ENCODE peak calls at places on chromosomes 5 and 9, in eight cellular contexts. A is stromal cell of bone marrow; H is GM04503; X is hypothalamus; G is non-pigmented ciliary epithelial cell; Q is stimulated activated CD4-positive, alpha-beta T cell treated with anti-CD3 and anti-CD28 coated beads, Interleukin-15, amount 100 ng/mL, for 1 hour; T is NB4; P is CD8-positive, alpha-beta T cell. M is an unnamed sample.
A peak's percentile ranks its signal among the peaks of the same experiment; 100 is the strongest.

GRCh38 chr9:130062750-130063149 is 9.0 kb downstream of the GPR107 start:
- DNase-seq in A (no peak), H (no peak), X (no peak), G (no peak), Q (no peak), T (no peak), P (no peak), M (no peak)

GRCh38 chr5:79982136-79982535 is 8.9 kb downstream of the MTX3 start:
- DNase-seq in A (no peak), H (no peak), X (no peak), G (no peak), Q (no peak), T (no peak), P (no peak), M (no peak)

GRCh38 chr9:20811872-20812271 is 127.8 kb downstream of the FOCAD start:
- DNase-seq in A (peak; percentile 18), H (no peak), X (no peak), G (peak; percentile 20), Q (no peak), T (peak; percentile 41), P (no peak), M (no peak)

GRCh38 chr5:154165886-154166285 is 24.6 kb upstream of the GALNT10 start:
- DNase-seq in A (no peak), H (no peak), X (no peak), G (no peak), Q (no peak), T (no peak), P (no peak), M (no peak)

GRCh38 chr5:4941957-4942830 is 197.9 kb upstream of the ADAMTS16 start:
- DNase-seq in A (no peak), H (no peak), X (no peak), G (no peak), Q (no peak), T (peak; percentile 14), P (no peak), M (no peak)

GRCh38 chr9:136545966-136546696 is at the start of gene NOTCH1:
- DNase-seq in A (peak; percentile 59), H (peak; percentile 71), X (peak; percentile 89), G (no peak), Q (peak; percentile 80), T (peak; percentile 96), P (peak; percentile 80), M (peak; percentile 87)

GRCh38 chr9:133460405-133461175 is 812 bp downstream of the CACFD1 start:
- DNase-seq in A (no peak), H (no peak), X (peak; percentile 71), G (no peak), Q (no peak), T (no peak), P (no peak), M (no peak)

GRCh38 chr9:93365427-93366118 is 85.9 kb upstream of the FAM120A start:
- DNase-seq in A (no peak), H (no peak), X (no peak), G (no peak), Q (no peak), T (no peak), P (no peak), M (no peak)

GRCh38 chr5:28807230-28807629 is 1768.8 kb upstream of the CDH9 start:
- DNase-seq in A (no peak), H (no peak), X (no peak), G (peak; percentile 15), Q (no peak), T (no peak), P (no peak), M (no peak)

GRCh38 chr9:125156551-125156950 is 13.2 kb upstream of the SCAI start:
- DNase-seq in A (no peak), H (no peak), X (no peak), G (no peak), Q (no peak), T (no peak), P (no peak), M (no peak)

GRCh38 chr5:69130241-69130640 is 36.4 kb downstream of the SLC30A5 start:
- DNase-seq in A (no peak), H (no peak), X (no peak), G (no peak), Q (no peak), T (no peak), P (no peak), M (no peak)

GRCh38 chr5:176803943-176804498 is 6.3 kb upstream of the UNC5A start:
- DNase-seq in A (no peak), H (no peak), X (no peak), G (no peak), Q (no peak), T (peak; percentile 44), P (no peak), M (no peak)

GRCh38 chr9:130635306-130635705 is 29.1 kb upstream of the PRDM12 start:
- DNase-seq in A (no peak), H (no peak), X (no peak), G (no peak), Q (no peak), T (no peak), P (no peak), M (no peak)

GRCh38 chr5:1966461-1966860 is 83.7 kb upstream of the IRX4 start:
- DNase-seq in A (no peak), H (no peak), X (no peak), G (no peak), Q (no peak), T (no peak), P (no peak), M (no peak)

GRCh38 chr9:109387856-109388255 is 67.0 kb upstream of the EPB41L4B start:
- DNase-seq in A (no peak), H (no peak), X (no peak), G (no peak), Q (no peak), T (no peak), P (no peak), M (no peak)

GRCh38 chr5:136137497-136138220 is 5.0 kb downstream of the SMAD5 start:
- DNase-seq in A (no peak), H (no peak), X (no peak), G (no peak), Q (no peak), T (no peak), P (no peak), M (no peak)

GRCh38 chr9:82431121-82431520 is 442.5 kb downstream of the SPATA31D1 start:
- DNase-seq in A (no peak), H (no peak), X (no peak), G (no peak), Q (no peak), T (no peak), P (no peak), M (no peak)

GRCh38 chr5:83026507-83026906 is 50.7 kb downstream of the TMEM167A start:
- DNase-seq in A (no peak), H (no peak), X (no peak), G (no peak), Q (no peak), T (no peak), P (no peak), M (no peak)

GRCh38 chr5:147098233-147098790 is 136.5 kb upstream of the STK32A start:
- DNase-seq in A (peak; percentile 32), H (no peak), X (peak; percentile 4), G (no peak), Q (no peak), T (peak; percentile 40), P (no peak), M (peak; percentile 11)

GRCh38 chr5:10485142-10485795 is 43.6 kb downstream of the ROPN1L start:
- DNase-seq in A (peak; percentile 77), H (no peak), X (no peak), G (peak; percentile 92), Q (no peak), T (peak; percentile 82), P (no peak), M (no peak)

GRCh38 chr9:90905079-90905478 is 103.5 kb downstream of the SYK start:
- DNase-seq in A (no peak), H (no peak), X (no peak), G (no peak), Q (no peak), T (no peak), P (no peak), M (no peak)

GRCh38 chr9:69621735-69622460 is 50.3 kb downstream of the APBA1 start:
- DNase-seq in A (no peak), H (no peak), X (no peak), G (no peak), Q (no peak), T (no peak), P (no peak), M (no peak)

GRCh38 chr9:18071651-18072060 is 402.3 kb upstream of the ADAMTSL1 start:
- DNase-seq in A (no peak), H (peak; percentile 10), X (no peak), G (no peak), Q (no peak), T (no peak), P (no peak), M (no peak)

GRCh38 chr5:34459908-34460307 is 196.2 kb upstream of the RAI14 start:
- DNase-seq in A (no peak), H (no peak), X (no peak), G (no peak), Q (no peak), T (no peak), P (no peak), M (no peak)

GRCh38 chr9:37486256-37486615 is 488 bp downstream of the POLR1E start:
- DNase-seq in A (no peak), H (no peak), X (no peak), G (no peak), Q (no peak), T (no peak), P (no peak), M (no peak)

GRCh38 chr5:142102980-142103379 is 5.6 kb upstream of the NDFIP1 start:
- DNase-seq in A (no peak), H (no peak), X (no peak), G (no peak), Q (no peak), T (no peak), P (no peak), M (no peak)

GRCh38 chr5:165616550-165617430 is 2111.4 kb downstream of the MAT2B start:
- DNase-seq in A (peak; percentile 8), H (no peak), X (no peak), G (no peak), Q (no peak), T (peak; percentile 60), P (no peak), M (no peak)

GRCh38 chr9:101673642-101674041 is 64.8 kb downstream of the GRIN3A start:
- DNase-seq in A (no peak), H (no peak), X (no peak), G (no peak), Q (no peak), T (no peak), P (no peak), M (no peak)

GRCh38 chr9:99035313-99035712 is 69.6 kb upstream of the TGFBR1 start:
- DNase-seq in A (no peak), H (no peak), X (no peak), G (no peak), Q (no peak), T (no peak), P (no peak), M (no peak)

GRCh38 chr9:112731971-112732370 is 14.1 kb upstream of the INIP start:
- DNase-seq in A (no peak), H (no peak), X (no peak), G (no peak), Q (no peak), T (no peak), P (no peak), M (no peak)

GRCh38 chr5:76547242-76547890 is 75.8 kb downstream of the F2RL2 start:
- DNase-seq in A (no peak), H (no peak), X (no peak), G (no peak), Q (no peak), T (no peak), P (no peak), M (no peak)